ENCODE peak calls at places on chromosomes 7 and 10, in seven cellular contexts. F is thoracic aorta, A is GM23248, E is ovary, B is fibroblast of lung, M is transverse colon, J is brain microvascular endothelial cell. H is an unnamed sample.

GRCh38 chr7:98755138-98755898 is 114.5 kb downstream of the TMEM130 start:
- DNase-seq in F (no peak), A (no peak), E (no peak), B (no peak), M (no peak), J (no peak), H (no peak)

GRCh38 chr10:132245056-132245455 is 58.3 kb downstream of the DPYSL4 start:
- DNase-seq in F (no peak), A (no peak), E (no peak), B (no peak), M (no peak), J (no peak), H (no peak)

GRCh38 chr10:71921319-71922027 is 42.7 kb upstream of the CHST3 start:
- DNase-seq in F (peak), A (peak), E (peak), B (peak), M (peak), J (no peak), H (no peak)

GRCh38 chr7:83159731-83160130 is 3.0 kb downstream of the PCLO start:
- DNase-seq in F (no peak), A (no peak), E (no peak), B (no peak), M (no peak), J (no peak), H (no peak)

GRCh38 chr7:26460326-26460725 is 168.7 kb downstream of the SNX10 start:
- DNase-seq in F (no peak), A (no peak), E (no peak), B (no peak), M (no peak), J (no peak), H (no peak)

GRCh38 chr7:100430450-100431285 is 1.0 kb downstream of the MEPCE start:
- DNase-seq in F (no peak), A (peak), E (peak), B (no peak), M (peak), J (no peak), H (peak)

GRCh38 chr10:53023411-53023810 is 250.8 kb upstream of the MBL2 start:
- DNase-seq in F (no peak), A (no peak), E (no peak), B (no peak), M (no peak), J (no peak), H (no peak)

GRCh38 chr7:124459101-124460052 is 306.2 kb downstream of the GPR37 start:
- DNase-seq in F (no peak), A (no peak), E (no peak), B (peak), M (no peak), J (no peak), H (no peak)

GRCh38 chr10:3570855-3571266 is 214.1 kb downstream of the KLF6 start:
- DNase-seq in F (peak), A (peak), E (no peak), B (peak), M (no peak), J (no peak), H (no peak)

GRCh38 chr10:127354992-127355391 is 158.6 kb upstream of the INSYN2A start:
- DNase-seq in F (no peak), A (no peak), E (no peak), B (peak), M (no peak), J (no peak), H (no peak)

GRCh38 chr10:100518761-100519241 is 860 bp downstream of the SEC31B start:
- DNase-seq in F (peak), A (peak), E (peak), B (peak), M (peak), J (peak), H (peak)

GRCh38 chr10:103545771-103546281 is 52.3 kb downstream of the NEURL1 start:
- DNase-seq in F (no peak), A (no peak), E (no peak), B (no peak), M (no peak), J (no peak), H (no peak)

GRCh38 chr10:688621-689426 is 644 bp downstream of the DIP2C start:
- DNase-seq in F (no peak), A (peak), E (peak), B (peak), M (peak), J (peak), H (no peak)

GRCh38 chr10:27865221-27865635 is 119.6 kb upstream of the MKX start:
- DNase-seq in F (no peak), A (peak), E (no peak), B (peak), M (no peak), J (no peak), H (no peak)

GRCh38 chr7:13639416-13639815 is 350.1 kb downstream of the ETV1 start:
- DNase-seq in F (no peak), A (no peak), E (no peak), B (no peak), M (no peak), J (no peak), H (no peak)

GRCh38 chr7:68121655-68122054 is 1125.0 kb downstream of the TYW1 start:
- DNase-seq in F (no peak), A (no peak), E (no peak), B (no peak), M (no peak), J (no peak), H (no peak)

GRCh38 chr10:86962981-86963310 is 4.5 kb downstream of the SNCG start:
- DNase-seq in F (no peak), A (no peak), E (peak), B (no peak), M (no peak), J (no peak), H (no peak)

GRCh38 chr10:62001898-62002297 is 100.4 kb downstream of the ARID5B start:
- DNase-seq in F (no peak), A (no peak), E (no peak), B (no peak), M (no peak), J (no peak), H (no peak)

GRCh38 chr7:46544396-46545008 is 623.4 kb upstream of the IGFBP3 start:
- DNase-seq in F (no peak), A (peak), E (no peak), B (peak), M (no peak), J (no peak), H (no peak)

GRCh38 chr10:49746626-49747302 is 15.4 kb downstream of the OGDHL start:
- DNase-seq in F (no peak), A (no peak), E (no peak), B (no peak), M (no peak), J (no peak), H (no peak)

GRCh38 chr10:31929986-31930675 is 1.5 kb upstream of the ARHGAP12 start:
- DNase-seq in F (no peak), A (peak), E (no peak), B (peak), M (no peak), J (no peak), H (peak)

GRCh38 chr7:95609277-95609971 is 13.1 kb upstream of the PDK4 start:
- DNase-seq in F (no peak), A (peak), E (peak), B (peak), M (peak), J (peak), H (no peak)

GRCh38 chr10:63554666-63555065 is 33.5 kb downstream of the REEP3 start:
- DNase-seq in F (no peak), A (peak), E (no peak), B (peak), M (peak), J (peak), H (peak)

GRCh38 chr10:89346264-89346971 is 18.6 kb downstream of the IFIT3 start:
- DNase-seq in F (no peak), A (peak), E (no peak), B (peak), M (no peak), J (no peak), H (no peak)

GRCh38 chr7:43201912-43202311 is 89.5 kb downstream of the HECW1 start:
- DNase-seq in F (no peak), A (peak), E (no peak), B (peak), M (no peak), J (peak), H (no peak)

GRCh38 chr10:43962346-43963191 is 313.9 kb upstream of the ZNF32 start:
- DNase-seq in F (no peak), A (peak), E (peak), B (peak), M (no peak), J (no peak), H (no peak)

GRCh38 chr7:79495544-79496272 is 42.2 kb upstream of the MAGI2 start:
- DNase-seq in F (no peak), A (peak), E (no peak), B (peak), M (no peak), J (peak), H (no peak)

GRCh38 chr10:62050941-62051433 is 149.5 kb downstream of the ARID5B start:
- DNase-seq in F (peak), A (peak), E (no peak), B (peak), M (peak), J (peak), H (peak)

GRCh38 chr10:132374176-132374575 is 22.8 kb upstream of the PWWP2B start:
- DNase-seq in F (no peak), A (no peak), E (no peak), B (no peak), M (no peak), J (no peak), H (no peak)

GRCh38 chr10:130362308-130362761 is 226.1 kb downstream of the GLRX3 start:
- DNase-seq in F (no peak), A (no peak), E (no peak), B (no peak), M (no peak), J (no peak), H (no peak)

GRCh38 chr10:20552382-20552781 is 344.7 kb downstream of the NEBL start:
- DNase-seq in F (no peak), A (no peak), E (no peak), B (peak), M (no peak), J (no peak), H (no peak)

GRCh38 chr7:121081327-121081936 is 92.9 kb downstream of the CPED1 start:
- DNase-seq in F (no peak), A (peak), E (no peak), B (peak), M (no peak), J (peak), H (peak)

GRCh38 chr10:133326745-133327650 is 9.7 kb downstream of the CALY start:
- DNase-seq in F (no peak), A (peak), E (no peak), B (peak), M (no peak), J (no peak), H (no peak)

GRCh38 chr7:7918736-7919448 is 49.7 kb upstream of the GLCCI1 start:
- DNase-seq in F (no peak), A (no peak), E (no peak), B (peak), M (no peak), J (no peak), H (no peak)

GRCh38 chr10:126369125-126369708 is 19.1 kb downstream of the ADAM12 start:
- DNase-seq in F (no peak), A (no peak), E (no peak), B (no peak), M (no peak), J (no peak), H (no peak)

GRCh38 chr7:95950698-95951097 is 178.3 kb downstream of the DYNC1I1 start:
- DNase-seq in F (no peak), A (peak), E (no peak), B (no peak), M (no peak), J (no peak), H (no peak)

GRCh38 chr10:48551796-48552591 is 52.9 kb downstream of the ARHGAP22 start:
- DNase-seq in F (no peak), A (peak), E (peak), B (peak), M (no peak), J (peak), H (no peak)

GRCh38 chr7:139776486-139777303 is 1.1 kb downstream of the HIPK2 start:
- DNase-seq in F (no peak), A (peak), E (peak), B (peak), M (peak), J (peak), H (peak)

GRCh38 chr7:159158125-159158887 is 13.6 kb upstream of the VIPR2 start:
- DNase-seq in F (no peak), A (no peak), E (no peak), B (no peak), M (no peak), J (no peak), H (no peak)

DNA sequence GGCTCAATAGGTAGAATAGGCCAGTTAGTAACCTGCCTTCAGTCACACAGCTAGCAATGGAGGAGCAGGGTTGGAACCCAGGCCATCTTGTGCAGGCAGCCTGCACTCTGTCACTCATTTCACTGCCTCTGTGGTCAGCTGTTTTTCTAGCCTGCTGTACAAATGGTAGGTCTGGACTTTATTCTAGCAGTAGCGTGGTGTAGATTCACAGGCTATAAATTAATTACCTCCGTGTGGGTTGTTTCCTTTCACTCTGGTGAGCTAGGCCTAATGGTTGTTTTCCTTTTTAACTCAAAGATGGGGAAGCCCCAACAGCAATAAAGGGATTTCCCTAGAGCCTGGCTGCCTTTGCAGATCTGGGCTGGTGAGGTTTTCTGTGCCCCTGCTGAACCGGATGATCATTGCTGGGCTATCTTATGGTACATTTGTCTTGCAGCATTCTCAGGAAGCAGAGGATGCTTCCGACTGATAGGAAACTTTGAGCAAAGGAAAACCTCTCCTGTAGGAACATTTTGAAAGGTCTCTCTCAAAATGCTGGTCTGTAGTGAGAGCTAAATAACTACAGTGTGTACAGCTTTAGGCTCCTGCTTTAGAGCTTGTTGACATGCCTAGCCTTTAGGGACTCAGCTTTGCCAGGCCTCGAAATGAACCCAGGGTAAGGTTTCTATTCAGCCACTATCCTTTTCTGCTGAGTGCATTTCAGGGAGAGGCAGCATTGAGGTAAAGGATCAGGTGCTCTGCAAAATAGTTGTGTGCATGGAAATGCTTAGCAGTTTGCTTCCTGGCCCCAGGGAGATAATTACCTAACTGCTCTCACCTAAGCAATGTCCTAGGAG is 157.4 kb downstream of the ST7 start:
- DNase-seq in F (no peak), A (no peak), E (no peak), B (no peak), M (no peak), J (no peak), H (peak)
- H3K27ac ChIP-seq in F (no peak), A (no peak), E (no peak), B (no peak), M (no peak), J (no peak), H (peak)

DNA sequence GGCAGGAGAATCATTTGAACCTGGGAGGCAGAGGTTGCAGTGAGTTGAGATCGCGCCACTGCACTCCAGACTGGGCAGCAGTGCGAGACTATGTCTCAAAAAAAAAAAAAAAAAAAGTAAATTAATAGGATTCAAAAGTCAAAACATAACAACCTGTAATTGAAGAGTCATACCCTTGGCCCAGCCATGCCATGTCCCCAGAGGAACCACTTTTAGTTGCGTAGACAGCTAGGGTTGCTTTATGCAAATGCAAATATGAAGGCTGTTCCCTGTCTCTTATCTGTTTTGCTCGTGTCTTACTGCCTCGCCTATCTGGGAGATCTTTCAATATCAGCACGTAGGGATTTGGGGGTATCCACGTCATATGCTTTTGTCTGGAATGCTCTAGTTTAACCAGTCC is 73.1 kb downstream of the PRKAG2 start:
- DNase-seq in F (no peak), A (no peak), E (no peak), B (no peak), M (no peak), J (no peak), H (no peak)
- H3K4me3 ChIP-seq in F (no peak), A (no peak), E (no peak), B (no peak), M (no peak), J (no peak), H (no peak)

DNA sequence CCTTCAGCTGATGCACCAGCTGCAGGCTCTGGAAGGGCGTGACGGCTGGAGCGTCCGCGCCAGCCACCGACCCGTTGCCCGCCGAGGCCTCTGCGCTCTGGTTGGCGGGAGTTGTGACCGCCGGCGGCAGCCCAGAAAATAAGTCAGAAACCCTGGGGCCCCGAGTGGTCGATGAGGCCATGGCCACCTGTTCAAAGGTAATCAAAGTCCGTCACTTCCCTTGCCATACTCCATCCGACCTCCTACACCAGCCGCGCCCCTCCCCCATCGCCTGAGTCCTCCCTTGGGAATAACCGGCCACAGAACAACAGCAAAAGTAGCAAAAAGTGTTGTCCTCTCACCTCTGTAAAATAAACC is 406 bp downstream of the PRLHR start:
- DNase-seq in F (no peak), A (no peak), E (no peak), B (no peak), M (no peak), J (no peak), H (no peak)
- H3K27ac ChIP-seq in F (no peak), A (no peak), E (no peak), B (no peak), M (no peak), J (no peak), H (no peak)

GRCh38 chr7:4729266-4729665 is 46.2 kb upstream of the AP5Z1 start:
- DNase-seq in F (no peak), A (no peak), E (no peak), B (no peak), M (no peak), J (no peak), H (no peak)
- H3K4me3 ChIP-seq in F (no peak), A (no peak), E (no peak), B (no peak), M (no peak), J (no peak), H (no peak)

GRCh38 chr7:25314094-25314708 is 85.9 kb upstream of the NPVF start:
- DNase-seq in F (no peak), A (no peak), E (no peak), B (no peak), M (peak), J (no peak), H (no peak)
- H3K27ac ChIP-seq in F (no peak), A (no peak), E (no peak), B (no peak), M (peak), J (no peak), H (no peak)

GRCh38 chr7:65731562-65732035 is 141.3 kb upstream of the VKORC1L1 start:
- DNase-seq in F (no peak), A (peak), E (no peak), B (peak), M (peak), J (peak), H (no peak)

DNA sequence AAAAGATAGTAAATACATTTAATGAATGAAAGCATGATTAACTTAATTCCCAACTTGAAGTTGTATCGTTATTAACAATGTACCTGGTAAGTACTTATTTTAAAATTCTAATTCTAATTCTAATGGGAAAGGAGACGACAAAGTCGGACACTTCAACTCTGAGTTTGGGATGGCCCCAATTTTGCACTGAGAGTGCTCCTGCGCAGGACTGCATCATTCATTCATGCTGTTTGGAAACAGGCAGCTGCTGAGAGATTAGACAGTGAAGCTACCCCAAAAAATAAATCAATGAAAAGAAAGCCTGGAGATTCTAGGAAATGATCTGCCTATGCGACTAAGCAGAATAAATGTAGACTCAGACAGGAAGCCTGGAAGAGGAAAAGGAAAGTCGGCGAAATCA is 141.7 kb upstream of the VKORC1L1 start:
- DNase-seq in F (no peak), A (no peak), E (no peak), B (no peak), M (no peak), J (no peak), H (no peak)
- H3K4me3 ChIP-seq in F (peak), A (no peak), E (no peak), B (no peak), M (peak), J (peak), H (no peak)

DNA sequence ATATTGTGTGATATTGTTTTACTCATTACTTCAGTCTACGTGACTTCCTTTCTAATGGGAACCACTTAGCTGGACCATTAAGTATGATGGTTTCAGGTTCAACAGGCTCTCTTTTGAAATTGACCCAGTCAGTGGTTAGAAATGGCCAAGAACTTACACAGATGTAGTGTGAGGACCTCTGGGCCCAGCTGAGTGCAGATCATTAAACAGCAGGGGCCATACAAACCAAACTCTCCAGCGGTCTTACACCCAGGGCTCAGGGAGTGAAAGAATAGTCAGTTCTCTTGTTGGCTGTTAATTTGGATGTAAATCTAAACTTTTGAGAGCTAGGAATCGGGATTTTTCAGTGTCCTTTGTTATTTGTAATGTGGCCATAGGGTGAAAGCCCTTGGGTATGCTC is 107.3 kb downstream of the CELF2 start:
- DNase-seq in F (no peak), A (no peak), E (no peak), B (no peak), M (no peak), J (no peak), H (no peak)
- H3K27ac ChIP-seq in F (no peak), A (no peak), E (no peak), B (no peak), M (no peak), J (no peak), H (no peak)